ENCODE peak calls at places on chromosomes 11 and 22, in four cellular contexts. X is tibial nerve, C is GM12878, K is Peyer's patch. Z is an unnamed sample. For H3K27me3 and H3K36me3, the result is how much of the 10 kb centered on the place peaks cover.

GRCh38 chr11:3158131-3158591 is 6.9 kb downstream of the OSBPL5 start:
- DNase-seq in X (no peak), C (no peak), K (peak), Z (no peak)

GRCh38 chr11:2797741-2798361 is 87.7 kb downstream of the CDKN1C start:
- DNase-seq in X (no peak), C (no peak), K (peak), Z (no peak)

GRCh38 chr11:135027461-135027860 is 615.4 kb upstream of the B3GAT1 start:
- DNase-seq in X (no peak), C (no peak), K (no peak), Z (no peak)

GRCh38 chr11:2690596-2691354 is 9.0 kb downstream of the KCNQ1OT1 start:
- DNase-seq in X (no peak), C (no peak), K (peak), Z (no peak)

GRCh38 chr22:43109921-43110443 is 568 bp upstream of the BIK start:
- DNase-seq in X (no peak), C (no peak), K (no peak), Z (no peak)

GRCh38 chr11:2770556-2771301 is 70.9 kb upstream of the KCNQ1OT1 start:
- DNase-seq in X (peak), C (no peak), K (peak), Z (no peak)

GRCh38 chr22:29458551-29458950 is 20.2 kb downstream of the RFPL1 start:
- DNase-seq in X (no peak), C (no peak), K (no peak), Z (no peak)

GRCh38 chr11:95337972-95338429 is 107.0 kb upstream of the SESN3 start:
- DNase-seq in X (no peak), C (no peak), K (no peak), Z (no peak)

GRCh38 chr11:125091247-125091876 is 20.1 kb downstream of the TMEM218 start:
- DNase-seq in X (no peak), C (no peak), K (no peak), Z (no peak)

GRCh38 chr11:61392991-61393595 is 706 bp downstream of the TMEM216 start:
- DNase-seq in X (no peak), C (no peak), K (no peak), Z (no peak)

GRCh38 chr22:40764743-40765441 is 54.3 kb downstream of the SLC25A17 start:
- DNase-seq in X (no peak), C (peak), K (no peak), Z (peak)

GRCh38 chr22:29520851-29521250 is 32.7 kb downstream of the THOC5 start:
- DNase-seq in X (no peak), C (no peak), K (no peak), Z (no peak)

GRCh38 chr11:11265994-11266606 is 87.0 kb downstream of the CSNK2A3 start:
- DNase-seq in X (no peak), C (no peak), K (peak), Z (peak)

GRCh38 chr11:117634756-117635593 is 162.0 kb downstream of the DSCAML1 start:
- DNase-seq in X (no peak), C (no peak), K (no peak), Z (no peak)

GRCh38 chr11:132590986-132591385 is 941.3 kb downstream of the OPCML start:
- DNase-seq in X (no peak), C (no peak), K (no peak), Z (no peak)

GRCh38 chr22:46584081-46584903 is 35.9 kb upstream of the GRAMD4 start:
- DNase-seq in X (no peak), C (no peak), K (peak), Z (no peak)

GRCh38 chr22:47231759-47232158 is 469.3 kb downstream of the TBC1D22A start:
- DNase-seq in X (no peak), C (no peak), K (no peak), Z (no peak)

GRCh38 chr11:69718147-69718546 is 14.3 kb upstream of the FGF19 start:
- DNase-seq in X (no peak), C (no peak), K (no peak), Z (peak)

GRCh38 chr11:86668929-86669328 is 3.5 kb downstream of the ME3 start:
- DNase-seq in X (no peak), C (no peak), K (no peak), Z (no peak)

GRCh38 chr11:86669424-86669823 is 3.0 kb downstream of the ME3 start:
- DNase-seq in X (no peak), C (no peak), K (no peak), Z (no peak)

GRCh38 chr11:86663741-86664140 is 8.7 kb downstream of the ME3 start:
- DNase-seq in X (no peak), C (no peak), K (no peak), Z (no peak)

GRCh38 chr11:86666193-86666592 is 6.2 kb downstream of the ME3 start:
- DNase-seq in X (no peak), C (no peak), K (no peak), Z (no peak)

DNA sequence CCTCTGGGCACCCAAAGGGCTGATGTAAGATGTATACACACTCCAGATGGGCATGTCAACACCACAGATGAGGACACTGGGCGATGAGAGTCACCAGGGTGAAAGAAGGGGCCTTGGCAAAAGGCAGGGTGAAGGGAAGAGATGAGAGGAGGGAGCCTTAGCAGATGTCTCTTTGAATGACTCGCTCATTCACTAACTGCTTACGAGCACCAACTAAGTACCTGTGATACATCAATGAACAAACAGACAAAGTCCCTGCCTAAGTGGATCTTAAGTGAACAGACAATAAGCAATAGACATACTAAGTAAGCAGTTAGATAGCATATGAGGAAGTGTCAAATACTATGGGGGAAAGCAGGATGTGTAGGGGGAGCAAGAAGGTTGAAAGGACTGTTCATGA is 7.5 kb downstream of the ME3 start:
- DNase-seq in X (no peak), C (no peak), K (no peak), Z (no peak)
- H3K27me3 ChIP-seq in X (under half), C (under half), K (under half), Z (under half)

GRCh38 chr22:35411112-35411511 is 11.2 kb downstream of the MCM5 start:
- DNase-seq in X (no peak), C (peak), K (no peak), Z (peak)
- H3K36me3 ChIP-seq in X (under half), C (under half), K (under half), Z (half or more)

GRCh38 chr11:14306481-14306880 is 52.5 kb downstream of the RRAS2 start:
- DNase-seq in X (no peak), C (no peak), K (no peak), Z (no peak)

GRCh38 chr11:14310696-14311095 is 48.3 kb downstream of the RRAS2 start:
- DNase-seq in X (no peak), C (no peak), K (no peak), Z (no peak)

GRCh38 chr11:14309425-14310192 is 49.4 kb downstream of the RRAS2 start:
- DNase-seq in X (no peak), C (no peak), K (no peak), Z (no peak)

GRCh38 chr11:14308114-14308896 is 50.7 kb downstream of the RRAS2 start:
- DNase-seq in X (no peak), C (no peak), K (no peak), Z (no peak)

GRCh38 chr11:14308897-14309387 is 50.0 kb downstream of the RRAS2 start:
- DNase-seq in X (no peak), C (no peak), K (no peak), Z (no peak)
- TF ChIP-seq CTCF in X (no peak), C (no peak), K (no peak), Z (no peak)

GRCh38 chr22:36817429-36817783 is 571 bp upstream of the PVALB start:
- DNase-seq in X (no peak), C (no peak), K (no peak), Z (no peak)

GRCh38 chr22:36819112-36819511 is 2.3 kb upstream of the PVALB start:
- DNase-seq in X (no peak), C (no peak), K (no peak), Z (no peak)

GRCh38 chr22:36816635-36817428 is at the start of gene PVALB:
- DNase-seq in X (no peak), C (no peak), K (no peak), Z (no peak)

GRCh38 chr22:36816338-36816634 is 549 bp downstream of the PVALB start:
- DNase-seq in X (no peak), C (no peak), K (no peak), Z (no peak)

DNA sequence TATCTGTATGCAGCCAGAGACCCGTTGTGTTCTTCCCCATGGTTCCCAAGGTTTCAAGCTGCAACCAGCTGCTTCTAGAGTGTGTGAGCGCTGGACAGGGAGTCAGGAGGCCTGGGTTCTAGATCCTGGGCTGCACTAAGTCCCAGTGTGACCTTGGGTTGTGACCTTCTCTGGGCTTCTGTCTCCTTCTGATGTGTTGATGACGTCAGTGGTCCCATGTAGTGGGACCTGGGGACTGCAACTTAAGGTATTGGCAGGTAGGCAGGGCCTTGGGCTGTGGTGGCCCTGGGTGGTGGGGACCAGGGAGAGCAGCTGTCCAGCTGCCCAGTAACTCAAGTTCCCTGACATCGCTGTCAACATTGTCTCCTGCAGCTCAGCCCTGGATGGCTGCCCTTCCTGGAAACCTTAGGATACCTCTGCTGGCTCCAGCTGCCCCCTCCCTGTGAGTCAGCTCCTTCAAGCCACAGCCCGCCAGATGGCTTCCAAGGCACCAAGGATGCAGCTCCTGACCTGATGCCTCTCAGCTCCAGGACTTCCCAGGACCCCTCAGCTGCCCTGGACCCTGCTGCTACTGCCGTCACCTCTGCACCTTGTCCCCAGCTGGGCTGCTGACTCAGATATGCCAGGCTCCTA is 1.3 kb upstream of the PVALB start:
- DNase-seq in X (no peak), C (no peak), K (no peak), Z (no peak)
- H3K27me3 ChIP-seq in X (under half), C (under half), K (under half), Z (under half)

DNA sequence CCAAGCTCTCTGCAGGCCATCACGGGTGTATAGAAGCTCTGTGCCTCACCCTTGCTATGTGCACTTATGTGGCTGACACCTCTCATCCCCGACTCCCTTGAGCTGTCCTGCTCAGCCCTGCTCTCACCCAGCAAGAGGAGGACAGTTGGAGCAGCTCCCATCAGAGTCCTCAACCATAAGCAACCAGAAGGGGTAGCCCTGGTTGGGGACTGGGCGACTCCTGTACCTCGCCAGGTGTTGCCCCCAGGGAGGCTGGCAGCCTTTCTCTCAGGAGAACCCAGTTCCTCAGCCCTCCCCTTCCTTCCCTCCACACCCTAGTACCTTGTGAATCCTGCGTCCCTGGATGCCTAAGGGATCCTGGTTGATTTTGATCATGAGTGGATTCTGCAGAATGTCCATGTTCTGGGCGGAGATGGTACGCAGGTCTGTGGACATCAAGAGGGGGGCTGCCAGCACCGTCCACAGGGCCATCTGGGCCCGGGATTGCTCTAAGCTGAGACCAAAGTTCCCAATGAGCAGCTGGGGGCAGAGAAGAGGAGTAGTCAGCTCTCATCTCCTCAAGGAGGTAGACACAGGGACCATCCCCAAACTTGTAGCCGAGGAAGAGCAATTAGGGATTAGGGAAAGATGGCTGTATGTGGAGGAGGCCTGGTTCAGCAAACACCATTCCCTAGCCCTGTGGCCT is 8.0 kb downstream of the NAGA start:
- DNase-seq in X (no peak), C (no peak), K (no peak), Z (no peak)
- H3K36me3 ChIP-seq in X (under half), C (under half), K (under half), Z (under half)

DNA sequence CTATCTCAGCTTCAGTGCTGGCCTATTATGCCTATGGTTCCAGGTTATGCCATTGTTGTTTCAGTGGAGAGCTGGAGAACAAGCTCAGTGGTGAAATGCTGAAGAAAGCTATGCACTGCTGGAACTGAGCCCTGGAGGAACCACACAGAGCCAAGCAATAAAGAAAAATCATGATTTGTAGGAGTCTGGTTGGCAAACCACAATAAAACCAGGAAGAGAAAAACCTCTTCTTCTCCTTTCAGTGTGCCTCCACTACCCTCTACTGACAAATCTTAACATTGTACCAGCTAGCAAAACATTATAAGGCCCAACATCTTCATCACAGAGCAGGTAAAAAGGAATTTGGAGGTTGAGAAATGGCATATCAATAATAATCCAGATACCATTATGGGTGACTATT is 5.3 kb downstream of the OR51F2 start:
- DNase-seq in X (no peak), C (no peak), K (no peak), Z (no peak)
- TF ChIP-seq CTCF in X (peak), C (peak), K (no peak), Z (peak)

DNA sequence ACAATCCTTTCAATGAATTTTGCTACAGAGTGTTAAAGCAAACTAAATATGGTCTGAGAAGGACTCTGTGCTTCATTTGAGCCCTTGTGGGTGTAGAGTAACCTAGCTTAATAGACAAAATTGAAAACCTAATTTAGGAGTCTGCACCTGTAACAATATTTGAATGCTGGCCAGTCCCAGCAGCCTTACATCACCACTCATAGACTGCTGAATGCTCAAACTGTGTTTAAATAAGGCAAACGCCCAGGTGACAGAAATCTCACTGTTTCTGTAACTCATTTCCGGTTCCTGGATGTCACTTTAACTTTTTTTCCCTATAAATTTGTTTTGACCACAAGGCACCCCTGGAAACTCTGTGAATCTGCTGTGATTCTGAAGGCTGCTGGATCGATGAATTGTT is 45.5 kb upstream of the GLYATL1B start:
- DNase-seq in X (no peak), C (no peak), K (no peak), Z (no peak)
- H3K27me3 ChIP-seq in X (under half), C (under half), K (under half), Z (under half)

DNA sequence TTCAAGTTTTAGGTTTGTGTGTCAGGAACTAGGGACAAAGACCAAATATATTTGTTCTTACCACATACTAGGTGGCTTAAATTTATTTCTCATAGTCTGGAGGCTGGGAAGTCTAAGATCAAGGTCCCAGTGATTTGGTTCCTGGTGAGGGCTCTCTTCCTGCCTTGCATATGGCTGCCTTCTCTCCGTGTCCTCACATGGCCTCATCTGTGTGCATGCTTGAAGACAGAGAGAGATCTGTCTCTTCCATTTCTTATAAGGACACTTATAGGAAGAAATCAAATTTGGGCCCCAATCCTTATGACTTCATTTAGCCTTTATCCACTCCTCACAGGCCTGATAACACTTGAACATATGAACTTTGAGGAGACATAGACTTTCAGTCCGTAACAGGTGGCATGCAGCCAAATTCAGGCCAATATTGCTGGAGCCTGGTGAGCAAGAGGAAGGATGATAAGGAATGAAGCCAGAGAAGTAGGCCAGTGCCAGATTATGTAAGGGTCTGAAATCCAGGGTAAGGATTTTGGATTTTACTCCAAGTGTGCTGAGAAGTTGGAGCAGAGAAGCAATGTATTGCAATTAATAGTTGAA is 35.1 kb downstream of the TTC17 start:
- DNase-seq in X (no peak), C (no peak), K (no peak), Z (no peak)
- H3K36me3 ChIP-seq in X (under half), C (under half), K (under half), Z (under half)

DNA sequence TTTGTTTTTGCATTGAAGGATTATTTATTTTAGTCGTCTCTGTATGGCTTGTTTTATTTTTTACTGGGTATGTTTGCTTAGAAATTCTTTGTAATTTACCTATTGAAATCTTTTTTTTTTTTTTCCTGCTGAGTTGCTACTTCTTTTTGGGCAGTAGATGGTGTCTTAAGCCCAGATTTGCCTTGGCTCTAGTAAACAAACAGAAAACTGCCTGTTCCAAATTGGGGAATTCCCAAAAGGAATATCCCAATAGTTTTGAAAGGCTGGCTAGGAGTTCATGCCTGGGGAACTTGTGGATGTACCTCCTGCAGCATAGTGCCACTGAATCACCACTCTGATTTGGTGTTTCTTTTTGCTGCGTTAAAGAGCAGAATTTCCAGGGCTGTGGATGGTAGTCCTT is 17.7 kb downstream of the PAMR1 start:
- DNase-seq in X (no peak), C (no peak), K (no peak), Z (no peak)
- TF ChIP-seq CTCF in X (no peak), C (no peak), K (no peak), Z (no peak)

GRCh38 chr11:133927690-133928627 is 28.8 kb downstream of the IGSF9B start:
- DNase-seq in X (peak), C (no peak), K (peak), Z (peak)
- H3K27me3 ChIP-seq in X (under half), C (under half), K (under half), Z (under half)